ENCODE peak calls at places on chromosomes 6 and 20, in five cellular contexts. E is cardiac muscle cell, I is right lobe of liver, D is PC-3, A is upper lobe of right lung. W is an unnamed sample.

GRCh38 chr6:93318127-93318526 is 101.2 kb downstream of the EPHA7 start:
- DNase-seq in I (no peak), E (no peak), A (no peak), D (no peak), W (no peak)

GRCh38 chr6:33905081-33905609 is 101.3 kb upstream of the MLN start:
- DNase-seq in E (no peak), D (no peak), A (no peak), I (no peak), W (no peak)

GRCh38 chr20:45456632-45457031 is 12.9 kb upstream of the WFDC2 start:
- DNase-seq in E (peak), A (no peak), D (peak), I (no peak), W (no peak)

GRCh38 chr20:63232235-63233060 is 3.3 kb upstream of the BIRC7 start:
- DNase-seq in D (peak), E (peak), I (no peak), A (no peak), W (no peak)

GRCh38 chr6:20630617-20631448 is 96.6 kb downstream of the CDKAL1 start:
- DNase-seq in I (no peak), A (no peak), D (peak), E (no peak), W (no peak)

GRCh38 chr20:11267131-11267761 is 593.4 kb upstream of the JAG1 start:
- DNase-seq in I (no peak), A (no peak), D (peak), E (peak), W (no peak)

GRCh38 chr6:118313762-118314161 is 234.3 kb upstream of the PLN start:
- DNase-seq in A (no peak), D (no peak), E (no peak), I (no peak), W (no peak)

GRCh38 chr20:53354314-53354713 is 239.3 kb downstream of the ZNF217 start:
- DNase-seq in A (no peak), D (no peak), E (no peak), I (no peak), W (no peak)

GRCh38 chr6:26065952-26066380 is 21.3 kb upstream of the HFE start:
- DNase-seq in E (peak), A (peak), I (peak), D (peak), W (no peak)

GRCh38 chr6:35474129-35474977 is 6.2 kb downstream of the RPL10A start:
- DNase-seq in A (no peak), E (no peak), D (no peak), I (no peak), W (no peak)

GRCh38 chr20:41380551-41381262 is 14.1 kb upstream of the EMILIN3 start:
- DNase-seq in E (no peak), D (no peak), I (no peak), A (peak), W (peak)

GRCh38 chr6:18412644-18413043 is 25.5 kb downstream of the RNF144B start:
- DNase-seq in I (no peak), D (no peak), A (no peak), E (no peak), W (no peak)

GRCh38 chr20:50320910-50321796 is 130.5 kb downstream of the CEBPB start:
- DNase-seq in D (peak), E (peak), I (peak), A (peak), W (no peak)

GRCh38 chr20:3658019-3658707 is 5.0 kb downstream of the GFRA4 start:
- DNase-seq in A (no peak), I (peak), E (no peak), D (no peak), W (peak)

GRCh38 chr6:62150048-62150663 is 135.9 kb downstream of the KHDRBS2 start:
- DNase-seq in D (peak), A (no peak), I (no peak), E (peak), W (no peak)

GRCh38 chr20:676315-676937 is 824 bp upstream of the SCRT2 start:
- DNase-seq in E (no peak), I (no peak), D (no peak), A (no peak), W (no peak)

DNA sequence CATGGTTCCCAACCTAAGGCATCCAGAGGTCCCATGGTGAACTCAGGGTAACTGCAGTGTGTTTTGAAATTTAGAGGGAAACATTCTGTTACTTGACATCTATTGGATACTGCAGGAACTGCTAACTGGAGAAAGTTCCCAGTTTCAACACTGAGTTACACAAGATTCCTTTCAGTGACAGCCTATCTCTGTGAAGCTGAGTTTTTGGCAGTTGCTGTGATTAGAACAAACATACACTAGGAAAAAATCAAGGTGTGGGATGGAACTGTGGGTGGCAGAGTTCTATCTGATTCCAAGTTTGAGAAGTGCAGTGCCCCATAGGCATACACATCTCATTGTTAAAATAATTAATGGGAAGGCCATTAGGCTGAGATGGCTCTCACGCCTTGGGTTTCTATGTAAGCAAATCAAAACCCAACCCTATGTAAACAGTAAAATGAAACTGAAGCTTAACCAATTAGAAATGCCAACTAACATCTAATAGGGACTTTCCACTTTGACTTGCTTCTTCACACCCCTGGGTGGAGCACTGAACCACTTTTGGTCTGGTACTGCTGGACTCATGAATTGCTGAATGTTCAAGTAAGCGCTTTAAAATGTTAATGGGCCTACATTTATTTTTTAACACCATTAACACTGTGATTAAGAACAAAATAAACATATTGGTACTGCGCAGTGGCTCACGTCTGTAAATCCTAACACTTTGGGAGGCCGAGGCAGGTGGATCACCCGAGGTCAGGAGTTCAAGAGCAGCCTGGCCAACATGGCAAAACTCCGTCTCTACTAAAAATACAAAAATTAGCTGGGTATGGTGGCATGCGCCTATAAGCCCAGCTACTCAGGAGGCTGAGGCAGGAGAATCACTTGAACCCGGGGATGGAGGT is 55.2 kb upstream of the TBC1D7 start:
- DNase-seq in D (peak), E (peak), I (no peak), A (no peak), W (no peak)
- TF ChIP-seq CTCF in D (peak), E (no peak), I (peak), A (peak), W (peak)

GRCh38 chr6:115271001-115271400 is 789.7 kb downstream of the FRK start:
- DNase-seq in D (no peak), I (peak), A (no peak), E (no peak), W (no peak)
- TF ChIP-seq CTCF in D (no peak), I (no peak), A (no peak), E (no peak), W (no peak)

GRCh38 chr6:43509984-43510826 is at the start of gene LRRC73:
- DNase-seq in E (peak), I (peak), D (peak), A (peak), W (no peak)
- TF ChIP-seq CTCF in E (no peak), I (no peak), D (no peak), A (no peak), W (no peak)

GRCh38 chr6:89597988-89598387 is 40.6 kb downstream of the LYRM2 start:
- DNase-seq in A (no peak), D (peak), E (peak), I (no peak), W (no peak)
- TF ChIP-seq CTCF in A (peak), D (peak), E (peak), I (peak), W (peak)

DNA sequence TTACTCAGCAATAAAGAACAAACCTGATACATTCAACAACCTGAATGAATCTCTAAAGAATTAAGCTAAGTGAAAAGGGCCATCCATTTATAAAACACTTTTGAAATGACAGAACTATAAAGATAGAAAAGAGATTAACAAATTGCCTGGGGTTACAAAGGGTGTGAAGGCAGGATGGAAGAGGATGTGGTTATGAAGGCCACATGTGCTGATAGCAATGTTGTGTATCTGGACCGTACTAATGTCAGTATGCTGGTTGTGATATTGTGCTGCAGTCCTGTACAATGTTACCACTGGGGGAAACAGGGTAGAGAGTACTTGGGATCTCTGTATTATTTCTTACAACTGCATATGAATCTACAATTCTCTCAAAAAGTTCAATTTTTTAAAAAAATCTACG is 36.4 kb downstream of the ELOVL5 start:
- DNase-seq in A (no peak), E (no peak), D (no peak), I (no peak), W (no peak)
- TF ChIP-seq CTCF in A (no peak), E (no peak), D (no peak), I (no peak), W (no peak)

DNA sequence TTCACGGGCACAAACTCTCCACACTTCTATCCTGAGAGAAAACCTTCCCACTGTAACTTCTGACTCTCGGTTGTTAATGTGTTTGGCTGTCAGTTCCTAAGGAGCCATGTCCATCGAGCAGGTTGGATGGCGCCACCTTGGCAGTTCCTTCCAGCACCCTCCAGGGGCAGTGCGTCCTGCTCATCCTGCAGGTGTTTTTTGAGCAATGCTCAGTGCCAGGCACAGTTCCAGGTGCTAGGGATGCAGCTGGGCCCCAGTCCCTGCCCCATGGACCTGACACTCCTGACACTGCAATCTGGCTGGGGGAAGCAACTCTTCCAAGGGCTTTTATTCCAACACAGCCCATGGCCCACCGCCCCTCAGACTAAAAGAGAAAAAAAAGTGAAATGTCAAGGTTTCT is 376.4 kb downstream of the PREX1 start:
- DNase-seq in I (no peak), D (no peak), A (no peak), E (no peak), W (no peak)
- TF ChIP-seq CTCF in I (no peak), D (peak), A (no peak), E (no peak), W (no peak)

W was measured in chondrocyte.